ENCODE peak calls at places on chromosomes 2 and 18, in six cellular contexts. Y is K562, R is IMR-90, W is HepG2, B is GM12878, E is H1. F is an unnamed sample.

GRCh38 chr2:197711576-197711975 is 6.4 kb downstream of the MARS2 start:
- DNase-seq in Y (no peak), R (peak), W (no peak), B (no peak), E (no peak), F (no peak)

GRCh38 chr2:84849271-84849952 is 31.5 kb downstream of the TRABD2A start:
- DNase-seq in Y (no peak), R (peak), W (no peak), B (no peak), E (no peak), F (no peak)

GRCh38 chr2:88283886-88284511 is 113.9 kb downstream of the THNSL2 start:
- DNase-seq in Y (no peak), R (no peak), W (no peak), B (no peak), E (no peak), F (no peak)

GRCh38 chr2:230783101-230783500 is 70.5 kb downstream of the CAB39 start:
- DNase-seq in Y (no peak), R (no peak), W (no peak), B (no peak), E (no peak), F (no peak)

GRCh38 chr18:53422896-53423295 is 801.6 kb downstream of the MBD2 start:
- DNase-seq in Y (no peak), R (no peak), W (no peak), B (no peak), E (no peak), F (no peak)

GRCh38 chr2:202771741-202772470 is 99.7 kb downstream of the ICA1L start:
- DNase-seq in Y (no peak), R (peak), W (no peak), B (no peak), E (no peak), F (no peak)

GRCh38 chr2:47133046-47133445 is 22.1 kb downstream of the STPG4 start:
- DNase-seq in Y (no peak), R (no peak), W (no peak), B (no peak), E (no peak), F (no peak)

GRCh38 chr2:25337276-25337675 is 4.4 kb downstream of the DNMT3A start:
- DNase-seq in Y (no peak), R (no peak), W (no peak), B (no peak), E (no peak), F (no peak)

GRCh38 chr2:224946911-224947310 is 95.4 kb downstream of the DOCK10 start:
- DNase-seq in Y (no peak), R (peak), W (no peak), B (no peak), E (no peak), F (no peak)

GRCh38 chr2:225597911-225598310 is 198.4 kb downstream of the NYAP2 start:
- DNase-seq in Y (no peak), R (no peak), W (no peak), B (no peak), E (no peak), F (no peak)

GRCh38 chr2:200397785-200398184 is 91.3 kb downstream of the SPATS2L start:
- DNase-seq in Y (no peak), R (peak), W (no peak), B (no peak), E (no peak), F (no peak)

GRCh38 chr18:13232971-13233565 is 14.5 kb downstream of the LDLRAD4 start:
- DNase-seq in Y (no peak), R (no peak), W (no peak), B (no peak), E (no peak), F (no peak)

GRCh38 chr2:69088471-69088870 is 75.5 kb downstream of the ANTXR1 start:
- DNase-seq in Y (no peak), R (peak), W (no peak), B (no peak), E (no peak), F (no peak)

GRCh38 chr2:61694312-61695274 is 156.4 kb upstream of the XPO1 start:
- DNase-seq in Y (peak), R (peak), W (peak), B (peak), E (peak), F (peak)

GRCh38 chr2:156400704-156401678 is 35.2 kb upstream of the GPD2 start:
- DNase-seq in Y (peak), R (peak), W (peak), B (peak), E (peak), F (peak)

GRCh38 chr2:144748443-144748842 is 228.5 kb upstream of the ZEB2 start:
- DNase-seq in Y (no peak), R (no peak), W (no peak), B (no peak), E (no peak), F (no peak)

GRCh38 chr2:223692227-223692947 is 90.2 kb upstream of the SCG2 start:
- DNase-seq in Y (peak), R (peak), W (peak), B (no peak), E (peak), F (peak)

GRCh38 chr2:238502956-238503791 is 76.4 kb downstream of the ASB1 start:
- DNase-seq in Y (no peak), R (no peak), W (no peak), B (no peak), E (no peak), F (no peak)

GRCh38 chr2:203669820-203670219 is 36.6 kb upstream of the CD28 start:
- DNase-seq in Y (no peak), R (peak), W (no peak), B (no peak), E (no peak), F (no peak)

GRCh38 chr18:66508937-66509336 is 95.0 kb downstream of the CDH19 start:
- DNase-seq in Y (no peak), R (no peak), W (no peak), B (no peak), E (no peak), F (no peak)

GRCh38 chr2:69535739-69536374 is 98.6 kb upstream of the NFU1 start:
- DNase-seq in Y (no peak), R (no peak), W (no peak), B (no peak), E (no peak), F (no peak)

GRCh38 chr18:37524139-37524538 is 41.5 kb downstream of the CELF4 start:
- DNase-seq in Y (no peak), R (no peak), W (no peak), B (no peak), E (no peak), F (no peak)

GRCh38 chr2:196980498-196980897 is 54.0 kb upstream of the PGAP1 start:
- DNase-seq in Y (no peak), R (no peak), W (no peak), B (no peak), E (no peak), F (no peak)

GRCh38 chr2:101679037-101679726 is 18.3 kb upstream of the MAP4K4 start:
- DNase-seq in Y (no peak), R (peak), W (peak), B (no peak), E (no peak), F (no peak)

GRCh38 chr2:238854699-238855111 is 6.8 kb downstream of the TWIST2 start:
- DNase-seq in Y (no peak), R (no peak), W (no peak), B (no peak), E (no peak), F (no peak)

GRCh38 chr2:188582206-188582605 is 290.5 kb downstream of the GULP1 start:
- DNase-seq in Y (no peak), R (no peak), W (no peak), B (no peak), E (no peak), F (no peak)

GRCh38 chr2:31286961-31287550 is 53.1 kb downstream of the EHD3 start:
- DNase-seq in Y (no peak), R (no peak), W (no peak), B (no peak), E (no peak), F (no peak)

GRCh38 chr2:217853301-217853881 is 149.4 kb downstream of the TNS1 start:
- DNase-seq in Y (no peak), R (peak), W (no peak), B (no peak), E (no peak), F (no peak)
- H3K9ac ChIP-seq in Y (no peak), R (no peak), W (no peak), B (no peak), E (no peak), F (no peak)

GRCh38 chr18:23857756-23858155 is 156.8 kb upstream of the TTC39C start:
- DNase-seq in Y (no peak), R (peak), W (peak), B (no peak), E (no peak), F (no peak)

GRCh38 chr18:23859466-23860352 is 154.8 kb upstream of the TTC39C start:
- DNase-seq in Y (no peak), R (no peak), W (peak), B (no peak), E (no peak), F (no peak)

GRCh38 chr18:23855721-23856120 is 158.8 kb upstream of the TTC39C start:
- DNase-seq in Y (no peak), R (no peak), W (no peak), B (no peak), E (no peak), F (no peak)

GRCh38 chr18:23853448-23854210 is 160.9 kb upstream of the TTC39C start:
- DNase-seq in Y (no peak), R (peak), W (no peak), B (no peak), E (no peak), F (no peak)

GRCh38 chr18:23856466-23857175 is 157.9 kb upstream of the TTC39C start:
- DNase-seq in Y (no peak), R (peak), W (no peak), B (no peak), E (no peak), F (no peak)
- TF ChIP-seq RFX5 in Y (no peak), R (no peak), W (no peak), B (no peak), E (no peak), F (no peak)

GRCh38 chr2:109333414-109334194 is 204.6 kb downstream of the SH3RF3 start:
- DNase-seq in Y (no peak), R (peak), W (peak), B (no peak), E (no peak), F (no peak)

GRCh38 chr2:109330056-109330455 is 201.1 kb downstream of the SH3RF3 start:
- DNase-seq in Y (no peak), R (peak), W (no peak), B (no peak), E (no peak), F (no peak)

GRCh38 chr2:109331864-109332848 is 203.2 kb downstream of the SH3RF3 start:
- DNase-seq in Y (no peak), R (peak), W (peak), B (no peak), E (peak), F (peak)

GRCh38 chr2:109331081-109331480 is 202.1 kb downstream of the SH3RF3 start:
- DNase-seq in Y (no peak), R (no peak), W (no peak), B (no peak), E (no peak), F (no peak)

GRCh38 chr2:109332880-109333279 is 203.9 kb downstream of the SH3RF3 start:
- DNase-seq in Y (no peak), R (no peak), W (no peak), B (no peak), E (no peak), F (no peak)
- H3K9ac ChIP-seq in Y (no peak), R (no peak), W (no peak), B (no peak), E (no peak), F (no peak)

GRCh38 chr18:50099725-50100414 is 95.1 kb downstream of the MYO5B start:
- DNase-seq in Y (no peak), R (peak), W (no peak), B (peak), E (no peak), F (no peak)
- TF ChIP-seq RFX5 in Y (no peak), R (no peak), W (no peak), B (no peak), E (no peak), F (no peak)

GRCh38 chr2:233832414-233832813 is 21.9 kb downstream of the HJURP start:
- DNase-seq in Y (no peak), R (peak), W (no peak), B (no peak), E (no peak), F (no peak)
- H3K9ac ChIP-seq in Y (no peak), R (no peak), W (no peak), B (no peak), E (no peak), F (no peak)